ENCODE peak calls at places on chromosomes 16 and 17, in five cellular contexts. Q, K, I, L and X are unnamed samples.

GRCh38 chr16:72936408-72936807 is 111.5 kb downstream of the ZFHX3 start:
- DNase-seq in I (no peak), K (no peak), Q (no peak), L (no peak), X (no peak)

GRCh38 chr16:50266337-50267091 is at the start of gene ADCY7:
- DNase-seq in L (peak), I (peak), K (peak), Q (peak), X (no peak)

GRCh38 chr16:90046122-90046970 is 27.1 kb upstream of the DBNDD1 start:
- DNase-seq in L (no peak), I (no peak), K (no peak), Q (no peak), X (no peak)

GRCh38 chr17:70767102-70767701 is 597.9 kb downstream of the KCNJ2 start:
- DNase-seq in L (peak), Q (no peak), K (no peak), I (no peak), X (peak)

GRCh38 chr17:2253362-2253761 is 50.2 kb downstream of the SMG6 start:
- DNase-seq in K (no peak), L (no peak), I (no peak), Q (no peak), X (no peak)

GRCh38 chr16:83771306-83771942 is 36.4 kb upstream of the HSBP1 start:
- DNase-seq in K (no peak), L (peak), Q (no peak), I (peak), X (no peak)

GRCh38 chr16:9128346-9129342 is 37.2 kb downstream of the HAPSTR1 start:
- DNase-seq in Q (no peak), L (no peak), I (no peak), K (no peak), X (no peak)

GRCh38 chr16:1870365-1871082 is 1.4 kb downstream of the MEIOB start:
- DNase-seq in L (peak), Q (no peak), K (no peak), I (no peak), X (no peak)

GRCh38 chr17:68433911-68434503 is 23.3 kb downstream of the WIPI1 start:
- DNase-seq in I (no peak), Q (no peak), L (no peak), K (no peak), X (no peak)

GRCh38 chr17:37553357-37553966 is 55.8 kb downstream of the SYNRG start:
- DNase-seq in Q (no peak), K (no peak), L (no peak), I (no peak), X (no peak)

GRCh38 chr17:61426482-61427304 is 25.5 kb upstream of the TBX4 start:
- DNase-seq in K (no peak), I (no peak), Q (no peak), L (peak), X (no peak)

GRCh38 chr17:61431594-61432311 is 20.5 kb upstream of the TBX4 start:
- DNase-seq in K (no peak), Q (no peak), I (no peak), L (peak), X (no peak)

GRCh38 chr17:61427567-61427966 is 24.7 kb upstream of the TBX4 start:
- DNase-seq in L (no peak), K (no peak), I (no peak), Q (no peak), X (no peak)

GRCh38 chr17:61425682-61426481 is 26.2 kb downstream of the TBX2 start:
- DNase-seq in L (peak), K (no peak), Q (no peak), I (no peak), X (no peak)

DNA sequence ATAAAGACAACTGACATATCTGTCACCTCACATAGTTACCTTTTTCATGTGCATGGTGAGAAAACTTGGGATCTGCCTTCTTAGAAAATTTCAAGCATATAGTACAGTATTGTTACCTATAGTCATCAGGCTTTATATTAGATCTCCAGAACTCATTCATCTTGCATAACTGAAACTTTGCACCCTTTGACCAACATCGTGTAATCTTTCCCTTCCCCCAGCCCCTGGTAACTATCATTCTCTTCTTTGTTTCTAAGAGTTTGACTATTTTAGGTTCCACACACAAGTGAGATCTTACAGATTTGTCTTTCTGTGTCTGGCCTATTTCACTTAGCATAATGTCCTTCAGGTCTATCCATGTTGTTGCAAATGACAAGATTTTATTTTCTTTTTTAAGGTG is 22.9 kb upstream of the TBX4 start:
- DNase-seq in L (no peak), I (no peak), Q (no peak), K (no peak), X (no peak)
- TF ChIP-seq CTCF in L (no peak), I (no peak), Q (no peak), K (no peak), X (no peak)

GRCh38 chr16:47036201-47036600 is 62.7 kb upstream of the DNAJA2 start:
- DNase-seq in K (no peak), I (no peak), Q (no peak), L (no peak), X (no peak)
- TF ChIP-seq CTCF in K (no peak), I (no peak), Q (no peak), L (no peak), X (no peak)

GRCh38 chr17:40561871-40562611 is 3.2 kb downstream of the CCR7 start:
- DNase-seq in I (no peak), Q (no peak), K (no peak), L (no peak), X (no peak)
- TF ChIP-seq CTCF in I (no peak), Q (no peak), K (no peak), L (peak), X (peak)

GRCh38 chr16:55499281-55499680 is 9.6 kb upstream of the LPCAT2 start:
- DNase-seq in Q (no peak), K (no peak), I (no peak), L (no peak), X (no peak)

GRCh38 chr16:55501549-55502322 is 7.1 kb upstream of the LPCAT2 start:
- DNase-seq in K (no peak), I (no peak), L (no peak), Q (peak), X (no peak)

GRCh38 chr16:55498101-55498500 is 10.8 kb upstream of the LPCAT2 start:
- DNase-seq in L (no peak), I (no peak), Q (no peak), K (no peak), X (no peak)

GRCh38 chr16:55497558-55497957 is 11.3 kb upstream of the LPCAT2 start:
- DNase-seq in L (no peak), Q (no peak), K (no peak), I (no peak), X (no peak)

DNA sequence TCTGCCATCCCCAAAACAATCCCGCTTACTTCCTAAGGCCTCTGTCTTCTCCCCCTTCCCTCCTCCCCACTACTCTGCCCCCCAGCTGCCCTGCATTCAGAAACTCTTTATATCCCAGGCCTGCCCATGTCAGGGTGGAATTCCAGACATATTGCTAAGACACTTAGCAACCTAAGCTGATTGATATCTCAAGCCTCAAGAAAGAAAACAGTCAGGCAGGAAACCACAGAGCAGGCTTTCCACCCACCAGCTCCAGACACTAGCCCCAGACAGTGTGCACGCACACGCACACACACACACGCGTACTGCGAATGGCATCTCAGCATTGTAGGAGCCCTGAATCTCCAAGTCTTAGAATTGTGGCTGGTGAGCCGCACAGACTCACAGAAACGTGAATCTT is 8.9 kb upstream of the LPCAT2 start:
- DNase-seq in K (no peak), L (peak), I (no peak), Q (no peak), X (no peak)
- TF ChIP-seq CTCF in K (no peak), L (peak), I (no peak), Q (no peak), X (no peak)